ENCODE peak calls at places on chromosomes 5 and 9, in four cellular contexts. R, J, G and X are unnamed samples.

GRCh38 chr9:92808726-92809451 is 44.3 kb upstream of the BICD2 start:
- DNase-seq in R (peak; percentile 17), J (no peak), G (peak; percentile 52), X (peak; percentile 91)

GRCh38 chr9:8962084-8962483 is 1162.5 kb upstream of the DMAC1 start:
- DNase-seq in R (no peak), J (no peak), G (no peak), X (no peak)

GRCh38 chr9:108033976-108034964 is 544.7 kb upstream of the KLF4 start:
- DNase-seq in R (no peak), J (no peak), G (no peak), X (no peak)

GRCh38 chr9:81097167-81097566 is 592.2 kb downstream of the TLE1 start:
- DNase-seq in R (no peak), J (no peak), G (no peak), X (no peak)

GRCh38 chr9:98168952-98169488 is 23.4 kb downstream of the CORO2A start:
- DNase-seq in R (peak; percentile 85), J (peak; percentile 65), G (peak; percentile 73), X (peak; percentile 79)

GRCh38 chr5:72515211-72515610 is 8.0 kb upstream of the ZNF366 start:
- DNase-seq in R (no peak), J (no peak), G (no peak), X (no peak)

GRCh38 chr9:69555802-69556201 is 116.4 kb downstream of the APBA1 start:
- DNase-seq in R (no peak), J (no peak), G (no peak), X (no peak)

GRCh38 chr9:110443878-110444245 is 106.2 kb upstream of the TXNDC8 start:
- DNase-seq in R (no peak), J (no peak), G (no peak), X (no peak)

GRCh38 chr5:124980174-124980941 is 233.9 kb upstream of the ZNF608 start:
- DNase-seq in R (no peak), J (peak; percentile 48), G (no peak), X (peak; percentile 74)

DNA sequence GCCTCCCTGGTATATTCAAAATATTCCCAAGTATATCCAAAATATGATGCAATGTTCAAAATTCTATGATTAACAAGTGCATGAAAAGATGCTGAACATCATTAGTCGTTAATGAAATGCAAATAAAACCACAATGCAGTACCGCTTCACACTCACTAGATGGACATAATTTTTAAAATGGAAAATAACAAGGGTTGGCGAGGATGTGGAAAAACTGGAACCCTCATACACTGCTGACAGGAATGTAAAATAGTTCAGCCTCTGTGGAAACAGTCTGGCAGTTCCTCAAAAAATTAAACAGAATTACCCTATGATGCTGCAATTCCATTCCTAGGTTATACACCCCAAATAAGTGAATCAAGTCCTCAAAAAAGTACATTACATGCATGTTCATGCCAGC is 36.1 kb upstream of the MYOT start:
- DNase-seq in R (no peak), J (no peak), G (no peak), X (no peak)
- TF ChIP-seq JUNB in R (no peak), J (no peak), G (no peak), X (no peak)

DNA sequence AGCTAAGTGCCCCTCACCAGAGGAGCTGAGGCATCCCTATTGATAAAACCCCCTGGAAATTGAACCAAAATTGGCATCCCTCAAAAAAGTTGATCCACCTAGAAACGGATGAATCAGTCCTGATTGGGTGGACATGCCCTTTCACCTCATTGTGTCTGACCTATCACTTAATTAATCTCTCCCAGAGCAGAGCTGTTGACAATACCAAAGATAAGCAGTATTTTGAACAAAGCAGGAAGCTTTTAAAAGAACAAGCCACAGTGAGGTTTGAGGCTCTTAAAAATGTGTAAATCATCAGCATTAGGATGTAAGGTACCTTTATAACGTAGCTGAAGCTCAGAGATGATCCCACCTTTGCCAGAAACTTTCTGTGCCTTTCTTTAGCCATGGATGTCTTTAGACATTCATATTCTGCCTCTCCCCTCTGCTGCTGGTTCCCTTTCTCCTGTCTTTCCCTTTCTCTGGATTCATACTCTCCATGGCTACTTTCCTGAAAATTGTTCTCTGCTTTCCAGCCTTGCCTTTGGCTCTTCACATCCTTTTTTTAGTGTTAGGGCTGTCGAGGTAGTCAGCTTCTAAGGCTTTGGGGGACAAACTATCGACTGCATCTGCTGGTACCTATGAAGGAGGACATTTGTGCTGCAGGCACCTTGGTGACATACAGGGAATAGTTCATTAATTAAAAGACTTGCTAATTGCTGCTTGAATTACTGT is 7.8 kb upstream of the LHX2 start:
- DNase-seq in R (no peak), J (no peak), G (no peak), X (no peak)
- TF ChIP-seq EZH2 in R (no peak), J (no peak), G (no peak), X (peak; percentile 43)

DNA sequence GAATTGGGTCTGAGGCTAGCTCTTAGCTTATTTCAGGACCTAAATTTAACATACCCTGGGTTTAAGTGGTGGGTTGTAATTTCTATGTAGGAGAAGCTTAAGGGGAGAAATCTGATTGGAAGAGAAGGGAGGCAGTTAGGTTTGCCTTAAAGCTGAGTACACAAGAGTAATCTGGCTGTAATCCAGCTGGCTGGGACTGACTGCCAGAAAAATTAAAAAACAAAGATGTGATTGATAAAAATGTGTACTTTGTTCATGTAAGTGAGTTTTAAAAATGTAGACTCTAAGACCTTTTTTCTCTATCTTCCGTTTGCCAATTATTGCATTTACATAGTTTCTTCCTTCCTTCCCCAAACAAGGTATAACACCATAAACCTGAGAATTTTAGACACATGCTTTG is 17.4 kb upstream of the MSMP start:
- DNase-seq in R (peak; percentile 64), J (no peak), G (peak; percentile 52), X (no peak)
- TF ChIP-seq JUNB in R (no peak), J (no peak), G (no peak), X (no peak)

GRCh38 chr5:154473581-154474266 is 4.3 kb downstream of the HAND1 start:
- DNase-seq in R (no peak), J (no peak), G (no peak), X (peak; percentile 82)
- TF ChIP-seq EZH2 in R (no peak), J (peak; percentile 22), G (no peak), X (peak; percentile 96)

GRCh38 chr9:136832581-136832980 is 9.7 kb upstream of the AJM1 start:
- DNase-seq in R (no peak), J (no peak), G (no peak), X (no peak)

GRCh38 chr9:136831002-136831719 is 11.1 kb upstream of the AJM1 start:
- DNase-seq in R (no peak), J (no peak), G (no peak), X (no peak)

GRCh38 chr9:136831720-136832104 is 10.6 kb upstream of the AJM1 start:
- DNase-seq in R (no peak), J (no peak), G (no peak), X (no peak)

GRCh38 chr9:136835162-136835931 is 6.9 kb upstream of the AJM1 start:
- DNase-seq in R (no peak), J (no peak), G (no peak), X (no peak)

GRCh38 chr9:136833381-136834142 is 8.7 kb upstream of the AJM1 start:
- DNase-seq in R (no peak), J (no peak), G (no peak), X (no peak)
- TF ChIP-seq JUNB in R (no peak), J (no peak), G (no peak), X (no peak)